ENCODE peak calls at places on chromosome X, in four cellular contexts. O is fibroblast of pulmonary artery, M is Calu3, K is H9. Z is an unnamed sample.

GRCh38 chrX:119477812-119478232 is 9.6 kb downstream of the SLC25A5 start:
- DNase-seq in O (peak), K (no peak), M (peak), Z (no peak)

GRCh38 chrX:50707955-50708694 is 105.9 kb downstream of the SHROOM4 start:
- DNase-seq in K (no peak), M (no peak), O (no peak), Z (no peak)

GRCh38 chrX:10450229-10450958 is 170.0 kb downstream of the MID1 start:
- DNase-seq in K (no peak), O (peak), M (no peak), Z (no peak)

GRCh38 chrX:78532363-78532762 is 126.8 kb downstream of the RTL3 start:
- DNase-seq in M (no peak), O (no peak), K (no peak), Z (no peak)

GRCh38 chrX:128805236-128805635 is 718.1 kb downstream of the SMARCA1 start:
- DNase-seq in M (no peak), K (no peak), O (no peak), Z (no peak)

GRCh38 chrX:49987651-49988050 is 65.3 kb downstream of the CLCN5 start:
- DNase-seq in M (no peak), K (no peak), O (no peak), Z (no peak)

GRCh38 chrX:45063319-45064095 is 137.2 kb downstream of the DIPK2B start:
- DNase-seq in O (peak), K (no peak), M (no peak), Z (no peak)

GRCh38 chrX:86946569-86946968 is 571.0 kb upstream of the KLHL4 start:
- DNase-seq in M (peak), K (no peak), O (peak), Z (peak)

GRCh38 chrX:103356897-103357296 is 591 bp downstream of the TCEAL9 start:
- DNase-seq in O (no peak), M (no peak), K (no peak), Z (peak)

GRCh38 chrX:150085881-150086280 is 147.6 kb upstream of the EOLA2 start:
- DNase-seq in K (no peak), O (peak), M (no peak), Z (no peak)

GRCh38 chrX:109830704-109831206 is 97.7 kb upstream of the ACSL4 start:
- DNase-seq in O (peak), M (peak), K (no peak), Z (no peak)

GRCh38 chrX:73850124-73851013 is 287.4 kb downstream of the CHIC1 start:
- DNase-seq in M (peak), O (peak), K (no peak), Z (peak)
- TF ChIP-seq CTCF in M (no peak), O (peak), K (peak), Z (no peak)

GRCh38 chrX:134718329-134719317 is 60.4 kb upstream of the PLAC1 start:
- DNase-seq in O (peak), M (peak), K (no peak), Z (no peak)
- TF ChIP-seq CTCF in O (no peak), M (no peak), K (no peak), Z (no peak)

GRCh38 chrX:83416273-83416672 is 91.8 kb upstream of the POU3F4 start:
- DNase-seq in O (no peak), M (no peak), K (no peak), Z (no peak)
- TF ChIP-seq CTCF in O (no peak), M (no peak), K (peak), Z (peak)

DNA sequence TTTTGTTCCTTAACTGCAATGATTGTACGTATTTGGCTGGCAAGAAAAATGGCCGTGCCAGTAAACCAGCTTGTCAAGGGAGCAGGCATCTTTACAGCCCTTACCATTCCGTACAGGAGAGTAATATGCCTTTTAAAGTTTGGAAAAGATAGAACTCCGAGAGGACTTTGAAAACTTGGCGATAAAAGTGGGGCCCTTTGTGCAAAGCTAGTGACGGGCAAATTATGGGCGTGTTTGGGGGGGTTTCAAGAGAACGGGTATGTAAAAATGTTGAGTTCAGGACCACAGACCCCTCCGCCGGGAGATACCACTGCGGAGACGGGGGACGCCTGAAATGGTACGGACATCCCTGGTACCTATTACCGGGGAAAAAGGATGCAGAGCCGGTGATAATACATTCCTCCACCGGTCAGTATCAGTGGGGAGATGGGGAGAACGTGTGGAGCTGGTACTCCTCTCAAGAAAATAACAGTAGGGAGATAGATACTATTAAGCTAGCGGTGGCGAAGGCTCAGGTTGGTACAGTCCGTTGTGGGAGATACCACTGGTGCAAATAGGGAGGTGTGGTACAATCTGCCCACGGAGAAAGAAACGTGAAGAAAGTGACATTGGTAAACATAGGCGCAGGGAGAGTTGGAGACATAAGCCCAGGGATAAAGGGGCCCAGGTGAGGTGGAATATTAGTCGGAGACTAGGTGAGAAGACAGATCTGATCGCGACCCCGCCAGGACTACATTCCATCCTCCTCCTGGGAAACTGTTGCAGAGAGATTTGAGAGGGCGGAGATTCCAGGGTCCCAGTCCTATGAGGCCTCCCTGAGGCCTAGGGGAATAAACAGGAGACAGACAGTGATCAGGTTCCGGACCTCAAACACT is 14.5 kb downstream of the SPACA5 start:
- DNase-seq in O (peak), K (peak), M (peak), Z (peak)
- TF ChIP-seq CTCF in O (no peak), K (no peak), M (no peak), Z (no peak)

GRCh38 chrX:79592259-79592658 is 225.1 kb upstream of the ITM2A start:
- DNase-seq in M (no peak), K (no peak), O (no peak), Z (no peak)
- TF ChIP-seq CTCF in M (peak), K (peak), O (no peak), Z (no peak)

GRCh38 chrX:68710870-68711576 is 63.6 kb downstream of the STARD8 start:
- DNase-seq in M (peak), K (peak), O (peak), Z (no peak)
- TF ChIP-seq CTCF in M (peak), K (peak), O (peak), Z (no peak)